ENCODE peak calls at places on chromosome 12, in six cellular contexts. U is NCI-H1417, T is NCI-H146, W is AG09319, V is EL, F is RPMI7951. X is an unnamed sample.

GRCh38 chr12:83462419-83462818 is 775.7 kb downstream of the TMTC2 start:
- DNase-seq in W (no peak), U (no peak), V (no peak), F (no peak), T (peak; percentile 2), X (no peak)

GRCh38 chr12:39638178-39638577 is 18.6 kb upstream of the ABCD2 start:
- DNase-seq in U (no peak), T (no peak), W (no peak), V (no peak), F (no peak), X (no peak)

GRCh38 chr12:72075401-72075800 is 136.8 kb downstream of the TPH2 start:
- DNase-seq in W (no peak), T (peak; percentile 54), V (no peak), U (no peak), F (no peak), X (no peak)

GRCh38 chr12:11836964-11837286 is 187.5 kb downstream of the ETV6 start:
- DNase-seq in W (no peak), T (no peak), F (no peak), V (no peak), U (no peak), X (no peak)

GRCh38 chr12:113019045-113019444 is 37.5 kb upstream of the DTX1 start:
- DNase-seq in F (peak; percentile 24), V (peak; percentile 64), T (no peak), U (no peak), W (no peak), X (peak; percentile 63)

GRCh38 chr12:27244680-27245005 is 557 bp downstream of the STK38L start:
- DNase-seq in F (no peak), V (peak; percentile 50), W (no peak), U (no peak), T (peak; percentile 35), X (no peak)

GRCh38 chr12:122730215-122731014 is at the start of gene HCAR1:
- DNase-seq in U (no peak), W (no peak), V (no peak), T (peak; percentile 63), F (peak; percentile 49), X (no peak)

GRCh38 chr12:80442426-80443222 is 1.4 kb upstream of the PTPRQ start:
- DNase-seq in T (peak; percentile 29), V (no peak), F (no peak), W (no peak), U (no peak), X (peak; percentile 43)

GRCh38 chr12:12405882-12406281 is 49.0 kb downstream of the BORCS5 start:
- DNase-seq in T (no peak), W (no peak), V (no peak), U (no peak), F (no peak), X (peak; percentile 66)

GRCh38 chr12:26121841-26122680 is 2.8 kb downstream of the BHLHE41 start:
- DNase-seq in V (peak; percentile 50), T (peak; percentile 56), U (peak; percentile 24), W (no peak), F (peak; percentile 42), X (peak; percentile 34)